ENCODE peak calls at places on chromosomes 6 and 20, in four cellular contexts. K is GM12878, T is HepG2, C is K562. D is an unnamed sample.

GRCh38 chr20:57481281-57481711 is 43.6 kb downstream of the CTCFL start:
- DNase-seq in K (no peak), T (no peak), C (no peak), D (no peak)

GRCh38 chr6:68778356-68779020 is 143.4 kb downstream of the ADGRB3 start:
- DNase-seq in K (no peak), T (peak), C (peak), D (peak)

GRCh38 chr6:72374864-72375263 is 247.0 kb upstream of the KCNQ5 start:
- DNase-seq in K (no peak), T (peak), C (no peak), D (no peak)

GRCh38 chr6:21594427-21595264 is 1.1 kb downstream of the SOX4 start:
- DNase-seq in K (no peak), T (peak), C (peak), D (peak)

GRCh38 chr6:104212977-104213696 is 646.6 kb downstream of the HACE1 start:
- DNase-seq in K (no peak), T (no peak), C (no peak), D (no peak)

GRCh38 chr6:161442381-161442858 is 168.6 kb upstream of the AGPAT4 start:
- DNase-seq in K (no peak), T (no peak), C (no peak), D (no peak)

GRCh38 chr20:63782051-63782471 is 42.5 kb downstream of the SLC2A4RG start:
- DNase-seq in K (peak), T (peak), C (no peak), D (peak)

GRCh38 chr6:27176096-27176495 is 71.4 kb upstream of the PRSS16 start:
- DNase-seq in K (no peak), T (no peak), C (no peak), D (no peak)

GRCh38 chr6:47391675-47392074 is 82.0 kb upstream of the TNFRSF21 start:
- DNase-seq in K (no peak), T (no peak), C (no peak), D (no peak)

GRCh38 chr20:53708129-53708968 is 114.7 kb upstream of the ZNF217 start:
- DNase-seq in K (peak), T (no peak), C (no peak), D (no peak)

GRCh38 chr20:434661-435419 is 26.7 kb downstream of the RBCK1 start:
- DNase-seq in K (no peak), T (no peak), C (no peak), D (no peak)

GRCh38 chr20:57261488-57262243 is 4.8 kb downstream of the BMP7 start:
- DNase-seq in K (no peak), T (no peak), C (no peak), D (no peak)

GRCh38 chr20:44166008-44166407 is 21.0 kb downstream of the JPH2 start:
- DNase-seq in K (no peak), T (peak), C (no peak), D (no peak)

GRCh38 chr6:10964684-10965083 is 77.8 kb downstream of the SYCP2L start:
- DNase-seq in K (peak), T (no peak), C (no peak), D (no peak)

GRCh38 chr6:147157930-147158329 is 46.3 kb upstream of the STXBP5 start:
- DNase-seq in K (no peak), T (no peak), C (no peak), D (no peak)

GRCh38 chr6:157012355-157012754 is 235.2 kb downstream of the ARID1B start:
- DNase-seq in K (no peak), T (peak), C (no peak), D (no peak)

GRCh38 chr6:12062605-12063004 is 50.5 kb downstream of the HIVEP1 start:
- DNase-seq in K (no peak), T (no peak), C (no peak), D (no peak)

GRCh38 chr6:36914227-36914794 is 28.6 kb downstream of the C6orf89 start:
- DNase-seq in K (no peak), T (peak), C (no peak), D (no peak)

GRCh38 chr6:166905013-166905412 is 51.3 kb downstream of the RNASET2 start:
- DNase-seq in K (no peak), T (no peak), C (no peak), D (peak)

GRCh38 chr20:60565093-60565492 is 606.9 kb downstream of the CDH26 start:
- DNase-seq in K (no peak), T (no peak), C (no peak), D (no peak)

GRCh38 chr6:145206247-145206907 is 528.9 kb downstream of the EPM2A start:
- DNase-seq in K (no peak), T (no peak), C (no peak), D (peak)

GRCh38 chr6:18820725-18821124 is 433.6 kb downstream of the RNF144B start:
- DNase-seq in K (no peak), T (no peak), C (no peak), D (no peak)

GRCh38 chr20:44151621-44152416 is 35.2 kb downstream of the JPH2 start:
- DNase-seq in K (no peak), T (no peak), C (no peak), D (no peak)

GRCh38 chr20:63017076-63017825 is 10.5 kb upstream of the BHLHE23 start:
- DNase-seq in K (no peak), T (no peak), C (no peak), D (no peak)

GRCh38 chr6:168018664-168019063 is 21.2 kb downstream of the KIF25 start:
- DNase-seq in K (no peak), T (no peak), C (no peak), D (no peak)

GRCh38 chr6:38018755-38019165 is 199.2 kb downstream of the ZFAND3 start:
- DNase-seq in K (no peak), T (peak), C (no peak), D (no peak)

GRCh38 chr6:111353914-111354464 is 129.0 kb downstream of the REV3L start:
- DNase-seq in K (no peak), T (peak), C (no peak), D (no peak)

GRCh38 chr20:57008217-57008616 is 258.2 kb downstream of the BMP7 start:
- DNase-seq in K (no peak), T (no peak), C (no peak), D (no peak)

GRCh38 chr20:58697201-58697866 is 4.7 kb downstream of the NPEPL1 start:
- DNase-seq in K (no peak), T (no peak), C (peak), D (no peak)

GRCh38 chr6:107490568-107491058 is 696 bp downstream of the SOBP start:
- DNase-seq in K (no peak), T (no peak), C (no peak), D (no peak)

GRCh38 chr6:105330364-105330763 is 72.5 kb downstream of the PREP start:
- DNase-seq in K (no peak), T (no peak), C (no peak), D (no peak)

GRCh38 chr6:117272032-117272866 is 6.9 kb downstream of the VGLL2 start:
- DNase-seq in K (no peak), T (no peak), C (no peak), D (no peak)

GRCh38 chr6:9593566-9593965 is 821.3 kb downstream of the TFAP2A start:
- DNase-seq in K (no peak), T (no peak), C (no peak), D (no peak)

GRCh38 chr6:167445568-167445967 is 120.7 kb downstream of the TTLL2 start:
- DNase-seq in K (no peak), T (no peak), C (no peak), D (no peak)

GRCh38 chr20:1533059-1533458 is 24.4 kb downstream of the SIRPD start:
- DNase-seq in K (no peak), T (no peak), C (peak), D (no peak)

GRCh38 chr6:21451546-21452013 is 142.0 kb upstream of the SOX4 start:
- DNase-seq in K (no peak), T (peak), C (no peak), D (no peak)

GRCh38 chr6:77880501-77880900 is 227.7 kb downstream of the MEI4 start:
- DNase-seq in K (no peak), T (peak), C (no peak), D (no peak)

GRCh38 chr6:10529231-10529801 is 8.2 kb downstream of the GCNT2 start:
- DNase-seq in K (no peak), T (peak), C (no peak), D (no peak)

GRCh38 chr6:124022641-124023040 is 219.0 kb downstream of the NKAIN2 start:
- DNase-seq in K (no peak), T (no peak), C (no peak), D (no peak)
- TF ChIP-seq FOXM1 in K (no peak), T (no peak), C (no peak), D (no peak)

GRCh38 chr6:132188865-132189264 is 212.4 kb downstream of the MOXD1 start:
- DNase-seq in K (no peak), T (no peak), C (no peak), D (no peak)

GRCh38 chr6:132190097-132190814 is 211.0 kb downstream of the MOXD1 start:
- DNase-seq in K (no peak), T (no peak), C (no peak), D (no peak)

GRCh38 chr6:132192646-132193045 is 208.6 kb downstream of the MOXD1 start:
- DNase-seq in K (no peak), T (no peak), C (no peak), D (no peak)

GRCh38 chr6:132194529-132194928 is 206.7 kb downstream of the MOXD1 start:
- DNase-seq in K (no peak), T (no peak), C (no peak), D (no peak)

GRCh38 chr6:132190815-132191175 is 210.5 kb downstream of the MOXD1 start:
- DNase-seq in K (no peak), T (no peak), C (no peak), D (no peak)
- TF ChIP-seq BHLHE40 in K (no peak), T (no peak), C (no peak), D (no peak)

GRCh38 chr20:11394145-11394833 is 523.4 kb upstream of the BTBD3 start:
- DNase-seq in K (no peak), T (no peak), C (no peak), D (no peak)
- TF ChIP-seq FOXM1 in K (no peak), T (no peak), C (no peak), D (no peak)

DNA sequence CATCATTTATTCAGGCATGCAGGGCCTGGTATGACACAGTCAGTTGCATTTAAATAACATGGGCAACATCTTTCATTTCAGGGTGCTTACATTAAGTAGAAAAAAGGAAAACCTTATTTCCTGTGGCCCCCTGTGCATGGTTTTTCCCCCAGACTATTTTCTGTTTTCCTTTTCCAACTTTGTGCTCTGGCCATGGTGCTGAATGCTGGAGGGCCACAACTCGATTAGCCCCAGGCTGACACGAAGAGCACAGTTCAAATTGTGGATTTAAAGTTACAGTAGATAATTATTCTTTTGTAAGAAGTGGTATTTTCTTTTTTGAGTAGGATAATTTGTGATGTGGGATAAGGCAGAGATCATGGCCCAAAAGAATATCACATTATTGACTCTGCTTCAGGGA is 332.0 kb downstream of the HAO1 start:
- DNase-seq in K (no peak), T (no peak), C (no peak), D (no peak)
- TF ChIP-seq BHLHE40 in K (no peak), T (no peak), C (no peak), D (no peak)